ENCODE peak calls at places on chromosomes 16 and 17, in nine cellular contexts. J is HFF-Myc; A is fibroblast of the aortic adventitia; T is globus pallidus; N is cardiac muscle cell; F is activated naive CD8-positive, alpha-beta T cell treated with anti-CD3 and anti-CD28 coated beads for 36 hours; Z is NCI-H2171; V is cardiac septum; L is ureter. C is an unnamed sample.
A peak's percentile ranks its signal among the peaks of the same experiment; 100 is the strongest.

GRCh38 chr17:33940769-33941168 is 314.3 kb upstream of the CCL2 start:
- DNase-seq in Z (no peak), T (no peak), N (no peak), J (no peak), V (no peak), L (no peak), A (no peak), F (no peak), C (no peak)

GRCh38 chr17:41065829-41066624 is at the start of gene KRTAP2-4:
- DNase-seq in L (no peak), F (no peak), T (no peak), N (no peak), Z (no peak), V (no peak), A (peak; percentile 87), J (peak; percentile 85), C (no peak)

GRCh38 chr17:82408288-82408937 is 9.7 kb upstream of the HEXD start:
- DNase-seq in A (no peak), L (no peak), V (no peak), Z (no peak), N (no peak), J (no peak), T (no peak), F (no peak), C (no peak)

GRCh38 chr17:17570207-17570797 is 21.2 kb downstream of the PEMT start:
- DNase-seq in T (no peak), A (peak; percentile 40), L (no peak), F (no peak), J (no peak), N (peak; percentile 72), Z (peak; percentile 67), V (no peak), C (no peak)

GRCh38 chr17:27491713-27492190 is 35.5 kb downstream of the KSR1 start:
- DNase-seq in V (no peak), N (peak; percentile 49), T (no peak), A (no peak), F (peak; percentile 19), L (no peak), Z (peak; percentile 87), J (no peak), C (no peak)

GRCh38 chr16:11384184-11384955 is 39.1 kb downstream of the RMI2 start:
- DNase-seq in J (no peak), N (no peak), A (no peak), Z (no peak), F (no peak), T (no peak), V (no peak), L (no peak), C (no peak)

GRCh38 chr16:11848842-11849241 is 2.5 kb downstream of the RSL1D1 start:
- DNase-seq in J (no peak), L (no peak), V (no peak), N (no peak), T (no peak), F (no peak), Z (no peak), A (peak; percentile 58), C (no peak)

GRCh38 chr17:62818491-62818890 is 10.4 kb upstream of the MARCHF10 start:
- DNase-seq in N (no peak), Z (no peak), A (no peak), L (no peak), F (no peak), V (no peak), T (no peak), J (no peak), C (no peak)

GRCh38 chr16:84924339-84925091 is 86.8 kb downstream of the ZDHHC7 start:
- DNase-seq in V (no peak), T (no peak), N (no peak), F (no peak), A (no peak), Z (no peak), J (no peak), L (no peak), C (no peak)

GRCh38 chr17:80859004-80859941 is 132.4 kb upstream of the CHMP6 start:
- DNase-seq in F (no peak), N (peak; percentile 21), T (peak; percentile 63), J (peak; percentile 66), Z (peak; percentile 43), L (peak; percentile 87), A (peak; percentile 94), V (peak; percentile 83), C (no peak)

GRCh38 chr17:62625184-62625869 is 2.1 kb upstream of the MRC2 start:
- DNase-seq in L (no peak), T (no peak), Z (no peak), F (no peak), N (no peak), A (no peak), J (no peak), V (no peak), C (no peak)

GRCh38 chr16:7602424-7602935 is 269.8 kb downstream of the RBFOX1 start:
- DNase-seq in T (no peak), Z (no peak), V (no peak), N (no peak), L (no peak), A (no peak), F (no peak), J (no peak), C (no peak)

GRCh38 chr16:28904828-28905227 is 20.2 kb downstream of the RABEP2 start:
- DNase-seq in V (no peak), J (no peak), T (no peak), Z (no peak), F (no peak), A (no peak), N (no peak), L (no peak), C (no peak)

GRCh38 chr17:74118504-74118903 is 85.0 kb upstream of the RPL38 start:
- DNase-seq in L (no peak), J (no peak), F (no peak), T (no peak), A (no peak), Z (no peak), V (no peak), N (peak; percentile 67), C (no peak)

GRCh38 chr17:30363715-30364202 is 15.0 kb upstream of the CPD start:
- DNase-seq in N (no peak), Z (no peak), A (peak; percentile 49), J (peak; percentile 91), L (peak; percentile 66), T (no peak), F (peak; percentile 88), V (peak; percentile 80), C (peak; percentile 69)

GRCh38 chr17:4365628-4366311 is 705 bp downstream of the UBE2G1 start:
- DNase-seq in L (no peak), J (no peak), A (no peak), F (no peak), T (peak; percentile 24), V (peak; percentile 76), Z (peak; percentile 46), N (peak; percentile 68), C (no peak)

GRCh38 chr17:19946921-19947320 is 30.7 kb downstream of the AKAP10 start:
- DNase-seq in T (no peak), V (no peak), J (no peak), F (no peak), N (no peak), A (no peak), L (no peak), Z (no peak), C (no peak)

GRCh38 chr16:77383606-77384187 is 51.1 kb downstream of the ADAMTS18 start:
- DNase-seq in V (no peak), Z (no peak), F (no peak), A (no peak), T (no peak), J (no peak), L (no peak), N (no peak), C (no peak)